ENCODE peak calls at places on chromosomes 11 and 22, in four cellular contexts. A is M059J; V is activated naive CD4-positive, alpha-beta T cell treated with Interleukin-2 at 50 U/mL for 16 hours; O is uterus. U is an unnamed sample.

GRCh38 chr22:41589260-41589600 is 410 bp downstream of the PMM1 start:
- DNase-seq in A (no peak), O (no peak), V (no peak), U (no peak)

GRCh38 chr11:794013-794765 is 3.9 kb downstream of the SLC25A22 start:
- DNase-seq in O (no peak), V (no peak), A (no peak), U (no peak)

GRCh38 chr22:50481440-50482106 is at the start of gene ADM2:
- DNase-seq in O (no peak), V (peak), A (no peak), U (peak)

GRCh38 chr11:109016724-109017123 is 351.9 kb downstream of the DDX10 start:
- DNase-seq in A (no peak), V (no peak), O (no peak), U (no peak)

GRCh38 chr11:12841946-12842630 is 167.0 kb upstream of the RASSF10 start:
- DNase-seq in O (peak), V (no peak), A (peak), U (no peak)

GRCh38 chr11:65300621-65301290 is 13.9 kb upstream of the CDC42EP2 start:
- DNase-seq in V (no peak), O (no peak), A (no peak), U (no peak)

GRCh38 chr11:35491231-35491871 is 34.1 kb downstream of the PAMR1 start:
- DNase-seq in O (no peak), A (peak), V (no peak), U (no peak)

GRCh38 chr11:10381730-10382129 is 73.3 kb upstream of the AMPD3 start:
- DNase-seq in V (no peak), O (no peak), A (no peak), U (no peak)

GRCh38 chr11:70255717-70256116 is 14.8 kb upstream of the PPFIA1 start:
- DNase-seq in O (peak), A (no peak), V (no peak), U (no peak)

GRCh38 chr11:13663631-13664071 is 4.8 kb upstream of the FAR1 start:
- DNase-seq in V (no peak), A (peak), O (no peak), U (no peak)

GRCh38 chr22:22684605-22685561 is 40.5 kb downstream of the GGTLC2 start:
- DNase-seq in V (no peak), O (peak), A (peak), U (peak)

GRCh38 chr22:24440718-24441405 is 13.5 kb downstream of the ADORA2A start:
- DNase-seq in A (no peak), O (no peak), V (no peak), U (no peak)

U was measured in activated T-cell treated with anti-CD3 and anti-CD28 coated beads, Interleukin-2, amount 50 U/mL, for 24 hours.